ENCODE peak calls at places on chromosomes 3 and 15, in seven cellular contexts. C is CD4-positive, alpha-beta T cell; R is neural progenitor cell; S is sigmoid colon; E is tibial artery; I is breast epithelium; P is heart right ventricle. X is an unnamed sample. For H3K27me3, the result is how much of the 10 kb centered on the place peaks cover.

GRCh38 chr15:99928429-99928981 is 195.3 kb upstream of the LYSMD4 start:
- DNase-seq in C (peak), R (peak), S (peak), E (peak), I (peak), P (peak), X (no peak)

GRCh38 chr3:55629432-55629831 is 142.3 kb upstream of the WNT5A start:
- DNase-seq in C (no peak), R (no peak), S (no peak), E (no peak), I (no peak), P (no peak), X (no peak)

GRCh38 chr3:18830087-18830486 is 318.2 kb upstream of the KCNH8 start:
- DNase-seq in C (no peak), R (no peak), S (no peak), E (no peak), I (no peak), P (no peak), X (no peak)

GRCh38 chr3:139745831-139746230 is 68.1 kb upstream of the NMNAT3 start:
- DNase-seq in C (no peak), R (no peak), S (no peak), E (no peak), I (no peak), P (no peak), X (no peak)

GRCh38 chr3:127786358-127787070 is 35.8 kb downstream of the MGLL start:
- DNase-seq in C (no peak), R (peak), S (peak), E (peak), I (no peak), P (peak), X (peak)

GRCh38 chr3:170697803-170698350 is 112.0 kb upstream of the SLC7A14 start:
- DNase-seq in C (no peak), R (peak), S (no peak), E (no peak), I (no peak), P (no peak), X (no peak)

GRCh38 chr3:189305412-189305811 is 133.6 kb downstream of the TPRG1 start:
- DNase-seq in C (no peak), R (no peak), S (no peak), E (no peak), I (no peak), P (no peak), X (no peak)

GRCh38 chr15:35618260-35619188 is 72.6 kb upstream of the DPH6 start:
- DNase-seq in C (no peak), R (no peak), S (no peak), E (no peak), I (no peak), P (no peak), X (no peak)

GRCh38 chr15:99502182-99502581 is 63.6 kb upstream of the MEF2A start:
- DNase-seq in C (no peak), R (no peak), S (no peak), E (no peak), I (no peak), P (no peak), X (no peak)

GRCh38 chr15:51883436-51883835 is 54.0 kb downstream of the TMOD3 start:
- DNase-seq in C (no peak), R (no peak), S (no peak), E (no peak), I (no peak), P (no peak), X (peak)

GRCh38 chr3:197186887-197187588 is 111.4 kb downstream of the DLG1 start:
- DNase-seq in C (no peak), R (peak), S (no peak), E (no peak), I (no peak), P (peak), X (peak)

GRCh38 chr3:66506154-66506553 is 5.3 kb upstream of the LRIG1 start:
- DNase-seq in C (no peak), R (no peak), S (no peak), E (no peak), I (no peak), P (no peak), X (no peak)

GRCh38 chr15:28918141-28918983 is 32.6 kb downstream of the APBA2 start:
- DNase-seq in C (no peak), R (peak), S (peak), E (no peak), I (no peak), P (no peak), X (no peak)

GRCh38 chr3:157067114-157067513 is 92.8 kb downstream of the CCNL1 start:
- DNase-seq in C (no peak), R (no peak), S (no peak), E (no peak), I (no peak), P (no peak), X (no peak)

DNA sequence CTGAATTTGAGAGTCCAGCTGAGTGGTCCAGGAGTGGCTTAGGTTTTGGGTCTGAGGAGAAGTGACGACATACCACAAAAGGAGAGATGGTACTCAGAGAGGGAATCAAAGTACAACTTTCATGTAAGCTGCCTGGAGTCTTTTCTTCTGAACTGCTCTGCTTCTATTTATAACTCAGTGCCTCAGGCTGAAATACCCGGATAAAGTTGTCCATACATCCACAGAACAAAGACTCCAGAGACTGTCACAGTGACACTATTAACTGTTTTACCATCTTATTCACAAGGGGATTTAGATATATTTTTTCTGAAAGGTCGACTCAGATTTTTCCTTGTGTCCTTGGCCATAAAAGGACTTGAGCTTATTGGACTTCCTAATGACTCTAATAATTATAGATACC is 264.3 kb upstream of the DNAJC19 start:
- DNase-seq in C (no peak), R (no peak), S (no peak), E (no peak), I (no peak), P (no peak), X (no peak)
- TF ChIP-seq CTCF in C (no peak), R (no peak), S (no peak), E (no peak), I (no peak), P (no peak), X (no peak)

GRCh38 chr15:92343869-92344643 is 49.6 kb upstream of the ST8SIA2 start:
- DNase-seq in C (no peak), R (peak), S (no peak), E (no peak), I (no peak), P (peak), X (no peak)
- H3K27me3 ChIP-seq in C (under half), R (under half), S (under half), E (under half), I (under half), P (under half), X (under half)

DNA sequence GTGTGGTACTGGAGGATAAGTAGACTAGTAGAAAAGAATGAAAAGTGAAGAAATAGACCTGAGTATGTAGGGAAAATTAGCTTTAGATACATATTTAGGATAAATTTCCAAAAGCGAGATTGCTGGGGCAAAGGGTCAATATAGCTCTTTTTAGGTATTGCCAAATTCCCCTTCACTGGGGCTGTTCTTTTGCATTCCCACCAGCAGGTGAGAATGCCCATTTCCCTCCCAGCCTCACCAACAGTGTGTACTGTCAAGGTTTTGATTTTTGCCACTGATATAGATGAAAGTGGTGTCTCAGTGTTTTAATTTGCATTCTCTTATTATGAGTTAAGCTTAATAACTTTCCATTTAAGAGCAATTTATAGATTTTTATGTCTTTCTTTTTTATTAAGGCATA is 35.7 kb upstream of the BHLHE40 start:
- DNase-seq in C (no peak), R (peak), S (no peak), E (no peak), I (no peak), P (no peak), X (no peak)
- TF ChIP-seq CTCF in C (peak), R (peak), S (no peak), E (peak), I (no peak), P (no peak), X (peak)

GRCh38 chr3:45848392-45848791 is 6.5 kb upstream of the LZTFL1 start:
- DNase-seq in C (no peak), R (no peak), S (no peak), E (no peak), I (no peak), P (no peak), X (no peak)
- H3K27me3 ChIP-seq in C (under half), R (half or more), S (under half), E (under half), I (under half), P (under half), X (under half)

GRCh38 chr15:55775316-55775715 is 32.4 kb upstream of the PRTG start:
- DNase-seq in C (no peak), R (peak), S (no peak), E (no peak), I (no peak), P (no peak), X (no peak)
- TF ChIP-seq CTCF in C (no peak), R (no peak), S (no peak), E (no peak), I (no peak), P (no peak), X (no peak)